ENCODE peak calls at places on chromosome 20, in six cellular contexts. One of them, this sample, is unnamed.
A peak's percentile ranks its signal among the peaks of the same experiment; 100 is the strongest.

GRCh38 chr20:36147707-36148106 is 6.8 kb upstream of the EPB41L1 start:
- DNase-seq in Panc1: no peak
- DNase-seq in transverse colon: no peak
- DNase-seq in HepG2: no peak
- DNase-seq in stomach: no peak
- DNase-seq in sigmoid colon: peak; percentile 72
- DNase-seq in this sample: no peak

GRCh38 chr20:46549188-46549967 is 1.1 kb downstream of the OCSTAMP start:
- DNase-seq in HepG2: no peak
- DNase-seq in stomach: no peak
- DNase-seq in sigmoid colon: no peak
- DNase-seq in transverse colon: no peak
- DNase-seq in Panc1: no peak
- DNase-seq in this sample: no peak

GRCh38 chr20:53069121-53069520 is 97.0 kb downstream of the TSHZ2 start:
- DNase-seq in Panc1: no peak
- DNase-seq in sigmoid colon: no peak
- DNase-seq in stomach: no peak
- DNase-seq in transverse colon: no peak
- DNase-seq in HepG2: no peak
- DNase-seq in this sample: no peak

GRCh38 chr20:23106271-23106851 is 20.2 kb upstream of the CD93 start:
- DNase-seq in HepG2: no peak
- DNase-seq in stomach: no peak
- DNase-seq in Panc1: no peak
- DNase-seq in sigmoid colon: no peak
- DNase-seq in transverse colon: no peak
- DNase-seq in this sample: peak; percentile 79

GRCh38 chr20:35992713-35993335 is 24.4 kb downstream of the CNBD2 start:
- DNase-seq in HepG2: peak; percentile 81
- DNase-seq in Panc1: no peak
- DNase-seq in sigmoid colon: peak; percentile 69
- DNase-seq in stomach: peak; percentile 45
- DNase-seq in transverse colon: peak; percentile 44
- DNase-seq in this sample: peak; percentile 79

GRCh38 chr20:32966382-32966781 is 37.9 kb downstream of the SUN5 start:
- DNase-seq in sigmoid colon: peak; percentile 40
- DNase-seq in stomach: peak; percentile 18
- DNase-seq in transverse colon: no peak
- DNase-seq in Panc1: no peak
- DNase-seq in HepG2: no peak
- DNase-seq in this sample: no peak

GRCh38 chr20:25984933-25985332 is 288.3 kb upstream of the ZNF337 start:
- DNase-seq in transverse colon: peak; percentile 26
- DNase-seq in sigmoid colon: peak; percentile 78
- DNase-seq in stomach: no peak
- DNase-seq in HepG2: no peak
- DNase-seq in Panc1: no peak
- DNase-seq in this sample: peak; percentile 75

GRCh38 chr20:56624786-56625681 is 4.1 kb upstream of the TFAP2C start:
- DNase-seq in transverse colon: no peak
- DNase-seq in HepG2: no peak
- DNase-seq in stomach: no peak
- DNase-seq in Panc1: no peak
- DNase-seq in sigmoid colon: no peak
- DNase-seq in this sample: no peak

GRCh38 chr20:9220874-9221547 is 152.1 kb downstream of the PLCB4 start:
- DNase-seq in Panc1: no peak
- DNase-seq in transverse colon: no peak
- DNase-seq in sigmoid colon: no peak
- DNase-seq in stomach: no peak
- DNase-seq in HepG2: no peak
- DNase-seq in this sample: no peak

GRCh38 chr20:33521461-33521860 is 31.6 kb downstream of the CBFA2T2 start:
- DNase-seq in transverse colon: no peak
- DNase-seq in HepG2: no peak
- DNase-seq in stomach: no peak
- DNase-seq in Panc1: no peak
- DNase-seq in sigmoid colon: no peak
- DNase-seq in this sample: no peak

GRCh38 chr20:44728835-44729342 is 13.7 kb downstream of the CCN5 start:
- DNase-seq in transverse colon: no peak
- DNase-seq in Panc1: peak; percentile 98
- DNase-seq in sigmoid colon: peak; percentile 87
- DNase-seq in HepG2: no peak
- DNase-seq in stomach: peak; percentile 77
- DNase-seq in this sample: no peak

GRCh38 chr20:10524034-10524476 is 89.0 kb downstream of the SLX4IP start:
- DNase-seq in stomach: no peak
- DNase-seq in HepG2: no peak
- DNase-seq in transverse colon: peak; percentile 60
- DNase-seq in Panc1: no peak
- DNase-seq in sigmoid colon: peak; percentile 98
- DNase-seq in this sample: no peak

GRCh38 chr20:54108817-54109216 is 38.4 kb upstream of the BCAS1 start:
- DNase-seq in sigmoid colon: no peak
- DNase-seq in Panc1: no peak
- DNase-seq in HepG2: no peak
- DNase-seq in transverse colon: no peak
- DNase-seq in stomach: no peak
- DNase-seq in this sample: no peak

GRCh38 chr20:49568491-49569151 is 684 bp upstream of the PTGIS start:
- DNase-seq in transverse colon: no peak
- DNase-seq in stomach: peak; percentile 17
- DNase-seq in Panc1: no peak
- DNase-seq in HepG2: no peak
- DNase-seq in sigmoid colon: peak; percentile 67
- DNase-seq in this sample: no peak

GRCh38 chr20:40958598-40958997 is 70.0 kb upstream of the TOP1 start:
- DNase-seq in stomach: peak; percentile 14
- DNase-seq in Panc1: no peak
- DNase-seq in HepG2: no peak
- DNase-seq in transverse colon: no peak
- DNase-seq in sigmoid colon: peak; percentile 25
- DNase-seq in this sample: no peak

GRCh38 chr20:22920898-22921297 is 114.2 kb upstream of the SSTR4 start:
- DNase-seq in stomach: no peak
- DNase-seq in HepG2: no peak
- DNase-seq in transverse colon: no peak
- DNase-seq in sigmoid colon: no peak
- DNase-seq in Panc1: no peak
- DNase-seq in this sample: no peak

GRCh38 chr20:37323985-37324384 is 22.0 kb upstream of the SRC start:
- DNase-seq in transverse colon: no peak
- DNase-seq in Panc1: no peak
- DNase-seq in sigmoid colon: no peak
- DNase-seq in HepG2: no peak
- DNase-seq in stomach: no peak
- DNase-seq in this sample: no peak
- TF ChIP-seq POLR2AphosphoS5 in transverse colon: peak; percentile 37
- TF ChIP-seq POLR2AphosphoS5 in Panc1: no peak
- TF ChIP-seq POLR2AphosphoS5 in sigmoid colon: no peak
- TF ChIP-seq POLR2AphosphoS5 in HepG2: no peak
- TF ChIP-seq POLR2AphosphoS5 in stomach: peak; percentile 6
- TF ChIP-seq POLR2AphosphoS5 in this sample: no peak

DNA sequence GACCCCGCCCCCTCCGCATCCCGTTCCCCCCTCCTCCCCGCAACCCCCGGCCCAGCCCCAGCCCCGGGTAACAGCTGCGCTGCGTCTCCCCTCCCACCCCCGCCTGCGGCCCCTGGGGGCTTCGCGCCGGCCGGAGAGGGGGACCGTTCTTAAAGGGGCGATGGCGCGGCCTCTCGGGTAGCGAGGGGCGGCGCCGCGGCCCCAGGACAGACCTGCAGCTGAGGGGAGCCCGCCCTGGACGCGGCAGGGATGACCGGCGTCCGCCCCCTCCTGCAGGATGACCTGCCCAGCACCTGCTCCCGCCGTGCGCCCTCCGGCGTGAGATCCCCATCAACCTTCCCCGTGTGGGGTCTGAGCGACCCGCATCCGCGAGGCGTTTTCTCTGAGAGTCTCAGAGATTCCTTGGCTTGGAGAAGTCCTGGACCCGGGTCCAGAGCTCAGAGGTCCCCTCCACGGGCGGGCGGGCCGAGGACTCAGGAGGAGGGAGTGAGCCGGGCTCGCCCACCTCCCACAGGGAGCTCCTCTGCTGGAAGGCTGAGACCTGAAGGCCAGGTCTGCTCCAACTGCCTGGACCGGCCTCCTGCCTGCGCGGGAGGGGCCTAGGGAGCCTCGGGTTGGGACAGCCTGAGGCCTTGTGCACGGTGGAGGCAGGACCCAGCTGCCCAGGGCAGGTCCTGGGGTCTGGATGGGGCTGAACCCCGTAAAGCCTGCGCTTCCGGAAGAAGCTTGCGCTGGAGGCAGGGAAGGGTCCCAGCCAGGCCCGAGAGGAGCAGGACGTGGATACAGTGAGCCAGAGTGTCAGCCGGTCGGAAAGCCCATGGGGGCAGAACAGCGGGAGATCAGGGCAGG is 497 bp upstream of the NKAIN4 start:
- DNase-seq in transverse colon: no peak
- DNase-seq in sigmoid colon: no peak
- DNase-seq in stomach: no peak
- DNase-seq in HepG2: no peak
- DNase-seq in Panc1: no peak
- DNase-seq in this sample: no peak
- TF ChIP-seq CTCF in transverse colon: no peak
- TF ChIP-seq CTCF in sigmoid colon: no peak
- TF ChIP-seq CTCF in stomach: no peak
- TF ChIP-seq CTCF in HepG2: no peak
- TF ChIP-seq CTCF in Panc1: peak; percentile 79
- TF ChIP-seq CTCF in this sample: no peak

GRCh38 chr20:19506021-19506420 is 252.0 kb upstream of the RIN2 start:
- DNase-seq in HepG2: no peak
- DNase-seq in sigmoid colon: no peak
- DNase-seq in Panc1: no peak
- DNase-seq in stomach: no peak
- DNase-seq in transverse colon: no peak
- DNase-seq in this sample: no peak
- H3K27me3 ChIP-seq in HepG2: no peaks in the 10 kb centered on the region
- H3K27me3 ChIP-seq in sigmoid colon: no peaks in the 10 kb centered on the region
- H3K27me3 ChIP-seq in Panc1: no peaks in the 10 kb centered on the region
- H3K27me3 ChIP-seq in stomach: no peaks in the 10 kb centered on the region
- H3K27me3 ChIP-seq in transverse colon: no peaks in the 10 kb centered on the region
- H3K27me3 ChIP-seq in this sample: no peaks in the 10 kb centered on the region

GRCh38 chr20:43189614-43190331 is at the start of gene PTPRT:
- DNase-seq in HepG2: no peak
- DNase-seq in sigmoid colon: no peak
- DNase-seq in Panc1: no peak
- DNase-seq in stomach: no peak
- DNase-seq in transverse colon: no peak
- DNase-seq in this sample: no peak
- TF ChIP-seq POLR2AphosphoS5 in HepG2: no peak
- TF ChIP-seq POLR2AphosphoS5 in sigmoid colon: no peak
- TF ChIP-seq POLR2AphosphoS5 in Panc1: no peak
- TF ChIP-seq POLR2AphosphoS5 in stomach: no peak
- TF ChIP-seq POLR2AphosphoS5 in transverse colon: no peak
- TF ChIP-seq POLR2AphosphoS5 in this sample: no peak

DNA sequence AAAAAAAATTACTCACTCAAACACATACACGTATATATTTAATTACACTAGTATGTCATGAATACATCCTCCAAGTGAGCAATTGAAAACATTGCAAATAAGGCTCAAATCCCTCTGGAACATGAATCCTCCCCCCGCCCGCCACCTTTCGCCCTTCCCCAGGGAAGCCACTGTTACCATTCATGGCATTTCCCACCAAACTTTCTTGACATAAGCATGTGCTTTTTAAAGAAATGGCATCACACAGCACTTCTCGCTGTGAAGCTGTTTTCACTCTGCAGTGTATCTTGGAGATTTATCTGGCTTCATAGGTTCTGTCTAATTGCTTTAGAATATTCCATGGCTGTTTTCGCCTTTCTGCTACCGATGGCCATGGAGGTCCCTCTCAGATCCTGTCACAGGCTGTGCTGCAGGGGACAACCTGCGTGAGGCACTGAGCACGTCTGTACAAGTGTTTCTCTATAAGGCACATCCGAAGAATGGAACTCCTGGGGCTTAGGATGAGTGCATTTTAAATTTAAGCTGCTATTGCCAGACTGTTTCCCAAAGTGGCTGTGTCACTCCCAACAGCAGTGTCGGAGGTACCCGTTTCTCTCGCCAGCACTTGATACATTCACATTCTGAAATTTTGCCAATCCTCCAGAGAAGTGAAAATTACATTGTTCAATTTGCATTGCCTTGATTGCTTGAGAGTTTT is 22.2 kb upstream of the PHACTR3 start:
- DNase-seq in HepG2: no peak
- DNase-seq in stomach: no peak
- DNase-seq in transverse colon: no peak
- DNase-seq in Panc1: no peak
- DNase-seq in sigmoid colon: peak; percentile 12
- DNase-seq in this sample: peak; percentile 17
- TF ChIP-seq CTCF in HepG2: no peak
- TF ChIP-seq CTCF in stomach: no peak
- TF ChIP-seq CTCF in transverse colon: no peak
- TF ChIP-seq CTCF in Panc1: no peak
- TF ChIP-seq CTCF in sigmoid colon: no peak
- TF ChIP-seq CTCF in this sample: no peak